ENCODE peak calls at places on chromosomes 3 and 15, in seven cellular contexts. One of them, this sample, is unnamed.

GRCh38 chr3:119338749-119339148 is 44.6 kb downstream of the ARHGAP31 start:
- DNase-seq in neural progenitor cell: no peak
- DNase-seq in BE2C: no peak
- DNase-seq in tibial nerve: no peak
- DNase-seq in kidney epithelial cell: no peak
- DNase-seq in pancreas: no peak
- DNase-seq in cardiac muscle cell: no peak
- DNase-seq in this sample: no peak

GRCh38 chr3:142983318-142983717 is 18.1 kb upstream of the U2SURP start:
- DNase-seq in neural progenitor cell: no peak
- DNase-seq in BE2C: no peak
- DNase-seq in tibial nerve: no peak
- DNase-seq in kidney epithelial cell: no peak
- DNase-seq in pancreas: no peak
- DNase-seq in cardiac muscle cell: no peak
- DNase-seq in this sample: peak; percentile 85

GRCh38 chr3:149771652-149772271 is 19.5 kb upstream of the COMMD2 start:
- DNase-seq in neural progenitor cell: peak; percentile 81
- DNase-seq in BE2C: peak; percentile 75
- DNase-seq in tibial nerve: peak; percentile 70
- DNase-seq in kidney epithelial cell: no peak
- DNase-seq in pancreas: peak; percentile 32
- DNase-seq in cardiac muscle cell: peak; percentile 72
- DNase-seq in this sample: no peak

GRCh38 chr3:129448187-129448895 is 8.3 kb downstream of the IFT122 start:
- DNase-seq in neural progenitor cell: no peak
- DNase-seq in BE2C: no peak
- DNase-seq in tibial nerve: no peak
- DNase-seq in kidney epithelial cell: no peak
- DNase-seq in pancreas: peak; percentile 61
- DNase-seq in cardiac muscle cell: no peak
- DNase-seq in this sample: no peak

GRCh38 chr3:106120334-106120733 is 251.5 kb upstream of the CBLB start:
- DNase-seq in neural progenitor cell: no peak
- DNase-seq in BE2C: no peak
- DNase-seq in tibial nerve: no peak
- DNase-seq in kidney epithelial cell: no peak
- DNase-seq in pancreas: no peak
- DNase-seq in cardiac muscle cell: no peak
- DNase-seq in this sample: no peak

GRCh38 chr3:30597131-30597768 is 9.2 kb upstream of the TGFBR2 start:
- DNase-seq in neural progenitor cell: no peak
- DNase-seq in BE2C: no peak
- DNase-seq in tibial nerve: no peak
- DNase-seq in kidney epithelial cell: peak; percentile 98
- DNase-seq in pancreas: no peak
- DNase-seq in cardiac muscle cell: no peak
- DNase-seq in this sample: peak; percentile 26

GRCh38 chr3:157301027-157301663 is 135.5 kb upstream of the PTX3 start:
- DNase-seq in neural progenitor cell: no peak
- DNase-seq in BE2C: no peak
- DNase-seq in tibial nerve: no peak
- DNase-seq in kidney epithelial cell: no peak
- DNase-seq in pancreas: no peak
- DNase-seq in cardiac muscle cell: no peak
- DNase-seq in this sample: no peak

GRCh38 chr3:126476166-126476975 is 680 bp upstream of the ZXDC start:
- DNase-seq in neural progenitor cell: no peak
- DNase-seq in BE2C: peak; percentile 28
- DNase-seq in tibial nerve: peak; percentile 53
- DNase-seq in kidney epithelial cell: no peak
- DNase-seq in pancreas: peak; percentile 78
- DNase-seq in cardiac muscle cell: no peak
- DNase-seq in this sample: peak; percentile 66

GRCh38 chr3:155202626-155203025 is 90.9 kb downstream of the STRIT1 start:
- DNase-seq in neural progenitor cell: no peak
- DNase-seq in BE2C: no peak
- DNase-seq in tibial nerve: no peak
- DNase-seq in kidney epithelial cell: no peak
- DNase-seq in pancreas: no peak
- DNase-seq in cardiac muscle cell: no peak
- DNase-seq in this sample: no peak

DNA sequence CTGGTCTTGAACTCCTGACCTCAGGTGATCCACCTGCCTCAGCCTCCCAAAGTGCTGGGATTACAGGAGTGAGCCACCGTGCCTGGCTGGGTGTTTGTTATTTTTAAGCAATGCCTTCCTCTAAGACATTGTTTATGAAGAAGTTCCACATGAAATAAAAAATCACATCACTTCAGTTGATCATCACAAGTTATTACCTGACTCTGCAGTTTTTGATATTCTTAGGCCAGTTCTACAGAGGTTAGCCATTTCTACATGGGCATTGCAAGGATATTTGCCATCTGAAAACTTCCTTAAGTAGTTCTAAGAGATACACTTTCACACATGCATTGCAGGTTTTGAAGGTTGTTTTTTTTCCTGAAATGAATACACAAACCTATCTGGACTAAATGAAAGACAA is 82.1 kb downstream of the PYDC2 start:
- DNase-seq in neural progenitor cell: no peak
- DNase-seq in BE2C: no peak
- DNase-seq in tibial nerve: no peak
- DNase-seq in kidney epithelial cell: no peak
- DNase-seq in pancreas: no peak
- DNase-seq in cardiac muscle cell: no peak
- DNase-seq in this sample: no peak
- H3K4me3 ChIP-seq in neural progenitor cell: no peak overlapping the region
- H3K4me3 ChIP-seq in BE2C: no peak overlapping the region
- H3K4me3 ChIP-seq in tibial nerve: no peak overlapping the region
- H3K4me3 ChIP-seq in kidney epithelial cell: no peak overlapping the region
- H3K4me3 ChIP-seq in pancreas: no peak overlapping the region
- H3K4me3 ChIP-seq in cardiac muscle cell: no peak overlapping the region
- H3K4me3 ChIP-seq in this sample: no peak overlapping the region

DNA sequence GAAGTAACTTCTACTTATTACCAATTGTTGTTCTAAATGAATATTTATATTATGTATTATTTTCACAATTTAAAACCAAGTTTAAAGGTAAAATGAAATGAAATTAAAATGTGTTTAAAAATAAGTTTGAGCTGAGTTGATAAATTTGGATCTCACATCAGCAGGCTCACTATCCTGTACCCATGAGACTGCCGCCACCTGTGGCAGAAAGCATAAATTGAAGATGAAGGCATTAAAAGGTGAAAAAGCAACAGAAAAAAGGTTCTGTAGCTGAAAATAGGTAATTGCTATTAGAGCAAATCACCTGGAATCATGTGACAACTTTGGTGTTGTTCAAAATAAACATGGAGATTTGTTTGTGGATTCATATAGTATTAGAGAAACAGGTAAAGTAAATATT is 133.0 kb upstream of the CADM2 start:
- DNase-seq in neural progenitor cell: peak; percentile 7
- DNase-seq in BE2C: no peak
- DNase-seq in tibial nerve: no peak
- DNase-seq in kidney epithelial cell: no peak
- DNase-seq in pancreas: no peak
- DNase-seq in cardiac muscle cell: no peak
- DNase-seq in this sample: no peak
- TF ChIP-seq CTCF in neural progenitor cell: peak; percentile 43
- TF ChIP-seq CTCF in BE2C: peak; percentile 35
- TF ChIP-seq CTCF in tibial nerve: no peak
- TF ChIP-seq CTCF in kidney epithelial cell: no peak
- TF ChIP-seq CTCF in pancreas: no peak
- TF ChIP-seq CTCF in cardiac muscle cell: no peak
- TF ChIP-seq CTCF in this sample: peak; percentile 72

GRCh38 chr15:57832183-57832582 is 125.7 kb downstream of the POLR2M start:
- DNase-seq in neural progenitor cell: no peak
- DNase-seq in BE2C: no peak
- DNase-seq in tibial nerve: no peak
- DNase-seq in kidney epithelial cell: no peak
- DNase-seq in pancreas: no peak
- DNase-seq in cardiac muscle cell: no peak
- DNase-seq in this sample: no peak

GRCh38 chr15:57824186-57824585 is 117.7 kb downstream of the POLR2M start:
- DNase-seq in neural progenitor cell: no peak
- DNase-seq in BE2C: no peak
- DNase-seq in tibial nerve: no peak
- DNase-seq in kidney epithelial cell: no peak
- DNase-seq in pancreas: no peak
- DNase-seq in cardiac muscle cell: no peak
- DNase-seq in this sample: no peak

GRCh38 chr15:57823325-57823860 is 116.9 kb downstream of the POLR2M start:
- DNase-seq in neural progenitor cell: no peak
- DNase-seq in BE2C: no peak
- DNase-seq in tibial nerve: no peak
- DNase-seq in kidney epithelial cell: no peak
- DNase-seq in pancreas: no peak
- DNase-seq in cardiac muscle cell: no peak
- DNase-seq in this sample: no peak

GRCh38 chr15:57821826-57822225 is 115.3 kb downstream of the POLR2M start:
- DNase-seq in neural progenitor cell: no peak
- DNase-seq in BE2C: no peak
- DNase-seq in tibial nerve: no peak
- DNase-seq in kidney epithelial cell: no peak
- DNase-seq in pancreas: no peak
- DNase-seq in cardiac muscle cell: no peak
- DNase-seq in this sample: no peak

GRCh38 chr15:57827021-57827420 is 120.5 kb downstream of the POLR2M start:
- DNase-seq in neural progenitor cell: no peak
- DNase-seq in BE2C: no peak
- DNase-seq in tibial nerve: no peak
- DNase-seq in kidney epithelial cell: no peak
- DNase-seq in pancreas: no peak
- DNase-seq in cardiac muscle cell: no peak
- DNase-seq in this sample: peak; percentile 13
- H3K4me3 ChIP-seq in neural progenitor cell: no peak overlapping the region
- H3K4me3 ChIP-seq in BE2C: no peak overlapping the region
- H3K4me3 ChIP-seq in tibial nerve: no peak overlapping the region
- H3K4me3 ChIP-seq in kidney epithelial cell: no peak overlapping the region
- H3K4me3 ChIP-seq in pancreas: no peak overlapping the region
- H3K4me3 ChIP-seq in cardiac muscle cell: no peak overlapping the region
- H3K4me3 ChIP-seq in this sample: no peak overlapping the region

DNA sequence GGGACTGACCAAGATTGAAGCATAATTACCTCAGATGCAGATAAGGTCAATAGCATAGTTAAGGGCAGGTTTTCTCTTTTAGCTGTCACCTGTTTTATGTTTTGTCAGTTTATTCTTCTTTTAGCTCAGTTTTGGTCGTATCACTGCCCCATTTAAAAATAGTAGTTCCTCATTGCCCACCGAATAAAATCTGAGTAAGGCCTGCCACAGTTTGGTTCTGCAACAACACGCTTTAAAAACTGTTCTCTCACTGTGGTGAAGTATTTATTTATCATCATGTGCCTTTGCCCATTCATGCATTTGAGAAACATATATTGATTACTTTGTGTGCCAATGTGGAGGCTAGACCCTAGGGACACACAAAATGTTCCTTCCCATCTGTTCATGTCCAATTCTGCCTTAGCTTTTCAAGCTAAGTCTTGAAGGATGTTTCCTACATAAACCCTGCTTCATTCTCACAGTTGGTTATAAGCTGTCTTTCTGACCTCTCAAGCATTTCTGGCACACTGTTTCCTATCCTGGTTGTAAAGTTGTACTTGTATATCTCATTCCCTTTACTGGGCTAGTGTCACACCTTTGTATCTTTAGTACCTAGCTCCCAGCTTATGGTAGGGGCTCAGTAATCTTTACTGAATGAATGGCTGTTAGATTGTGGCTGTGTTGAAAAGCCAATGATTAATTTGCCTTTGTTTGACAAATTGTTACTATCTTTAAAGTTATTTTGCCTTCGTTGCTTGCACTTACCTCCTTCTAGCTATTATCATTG is 23.9 kb downstream of the AKAP13 start:
- DNase-seq in neural progenitor cell: no peak
- DNase-seq in BE2C: no peak
- DNase-seq in tibial nerve: no peak
- DNase-seq in kidney epithelial cell: no peak
- DNase-seq in pancreas: no peak
- DNase-seq in cardiac muscle cell: peak; percentile 50
- DNase-seq in this sample: no peak
- TF ChIP-seq CTCF in neural progenitor cell: no peak
- TF ChIP-seq CTCF in BE2C: no peak
- TF ChIP-seq CTCF in tibial nerve: no peak
- TF ChIP-seq CTCF in kidney epithelial cell: no peak
- TF ChIP-seq CTCF in pancreas: no peak
- TF ChIP-seq CTCF in cardiac muscle cell: no peak
- TF ChIP-seq CTCF in this sample: no peak

GRCh38 chr15:70852501-70853269 is 1.3 kb downstream of the LARP6 start:
- DNase-seq in neural progenitor cell: no peak
- DNase-seq in BE2C: no peak
- DNase-seq in tibial nerve: no peak
- DNase-seq in kidney epithelial cell: no peak
- DNase-seq in pancreas: no peak
- DNase-seq in cardiac muscle cell: peak; percentile 59
- DNase-seq in this sample: no peak
- H3K4me3 ChIP-seq in neural progenitor cell: peak overlapping the region; percentile 78
- H3K4me3 ChIP-seq in BE2C: peak overlapping the region; percentile 61
- H3K4me3 ChIP-seq in tibial nerve: peak overlapping the region; percentile 94
- H3K4me3 ChIP-seq in kidney epithelial cell: peak overlapping the region; percentile 72
- H3K4me3 ChIP-seq in pancreas: peak overlapping the region; percentile 80
- H3K4me3 ChIP-seq in cardiac muscle cell: peak overlapping the region; percentile 82
- H3K4me3 ChIP-seq in this sample: peak overlapping the region; percentile 56